ENCODE peak calls at places on chromosome 18, in ten cellular contexts. Y is astrocyte of the spinal cord; P is tibial artery; K is stimulated activated CD4-positive, alpha-beta T cell treated with anti-CD3 and anti-CD28 coated beads, Interleukin-15, amount 100 ng/mL, for 1 hour; T is fibroblast of mammary gland; I is HuH-7.5; Z is aorta; O is endothelial cell; H is NCI-H1417 treated with DMSO at 0.1 percent for 48 hours; C is esophagus muscularis mucosa. F is an unnamed sample.

GRCh38 chr18:11033503-11033902 is 115.9 kb downstream of the PIEZO2 start:
- DNase-seq in H (no peak), Y (no peak), Z (no peak), T (no peak), P (no peak), C (no peak), I (no peak), O (no peak), K (no peak), F (no peak)

GRCh38 chr18:10901329-10901728 is 248.0 kb downstream of the PIEZO2 start:
- DNase-seq in K (no peak), H (no peak), O (no peak), P (no peak), I (no peak), Z (no peak), C (no peak), Y (no peak), T (no peak), F (no peak)

GRCh38 chr18:11887305-11888262 is 20.5 kb downstream of the MPPE1 start:
- DNase-seq in Y (no peak), C (no peak), K (no peak), Z (no peak), O (no peak), I (no peak), P (no peak), H (no peak), T (no peak), F (no peak)

GRCh38 chr18:49690307-49690706 is 123.0 kb downstream of the ACAA2 start:
- DNase-seq in P (no peak), H (no peak), T (peak), I (no peak), O (no peak), Y (peak), Z (no peak), C (no peak), K (no peak), F (no peak)

GRCh38 chr18:75638597-75639467 is 211.3 kb upstream of the SMIM21 start:
- DNase-seq in K (no peak), Z (no peak), Y (peak), I (no peak), C (peak), O (no peak), P (no peak), T (peak), H (no peak), F (no peak)

GRCh38 chr18:22432672-22433137 is 15.0 kb upstream of the CTAGE1 start:
- DNase-seq in Y (peak), Z (peak), K (no peak), C (peak), O (no peak), I (no peak), P (peak), H (no peak), T (peak), F (peak)

GRCh38 chr18:26424428-26425147 is 123.8 kb downstream of the KCTD1 start:
- DNase-seq in K (no peak), Y (no peak), P (no peak), I (no peak), Z (no peak), T (no peak), H (no peak), C (peak), O (no peak), F (no peak)

GRCh38 chr18:21997207-21998143 is 171.9 kb upstream of the GATA6 start:
- DNase-seq in P (no peak), Z (no peak), H (no peak), Y (peak), O (peak), K (no peak), I (no peak), C (no peak), T (peak), F (no peak)

GRCh38 chr18:42780171-42780570 is 335.3 kb downstream of the RIT2 start:
- DNase-seq in Y (no peak), T (no peak), P (no peak), H (no peak), I (no peak), C (no peak), O (no peak), K (no peak), Z (no peak), F (no peak)

GRCh38 chr18:64202836-64203235 is 53.9 kb upstream of the LINC00305 start:
- DNase-seq in K (no peak), O (no peak), C (no peak), P (no peak), T (no peak), Z (no peak), Y (no peak), H (no peak), I (no peak), F (no peak)

GRCh38 chr18:23532848-23533247 is 29.5 kb downstream of the RMC1 start:
- DNase-seq in K (no peak), H (no peak), P (no peak), Z (peak), I (no peak), Y (no peak), C (no peak), T (no peak), O (no peak), F (no peak)

GRCh38 chr18:3623769-3624545 is 174.0 kb downstream of the TGIF1 start:
- DNase-seq in C (no peak), O (peak), P (peak), H (no peak), Z (peak), K (no peak), T (peak), Y (peak), I (peak), F (peak)

F was measured in MG63.